ENCODE peak calls at places on chromosomes 11 and 22, in four cellular contexts. J is HCT116, Q is K562, P is SK-N-SH. D is an unnamed sample.

GRCh38 chr22:23764931-23765881 is 2.4 kb downstream of the C22orf15 start:
- DNase-seq in J (no peak), Q (no peak), P (no peak), D (no peak)

GRCh38 chr11:125627236-125627910 is 2.4 kb downstream of the CHEK1 start:
- DNase-seq in J (no peak), Q (no peak), P (no peak), D (no peak)

GRCh38 chr22:46367707-46368191 is 32.2 kb downstream of the TRMU start:
- DNase-seq in J (peak), Q (peak), P (peak), D (peak)

GRCh38 chr11:2554338-2555240 is 109.8 kb downstream of the KCNQ1 start:
- DNase-seq in J (no peak), Q (no peak), P (no peak), D (no peak)

GRCh38 chr11:111347002-111347722 is 31.9 kb downstream of the POU2AF1 start:
- DNase-seq in J (no peak), Q (no peak), P (no peak), D (no peak)

GRCh38 chr11:70913715-70914231 is 338.6 kb downstream of the SHANK2 start:
- DNase-seq in J (no peak), Q (no peak), P (no peak), D (no peak)

GRCh38 chr22:46149998-46150549 is at the start of gene PPARA:
- DNase-seq in J (peak), Q (peak), P (peak), D (peak)

GRCh38 chr11:101428918-101429317 is 154.9 kb downstream of the TRPC6 start:
- DNase-seq in J (peak), Q (no peak), P (no peak), D (no peak)

GRCh38 chr11:94788396-94788795 is 20.2 kb downstream of the AMOTL1 start:
- DNase-seq in J (no peak), Q (no peak), P (no peak), D (no peak)

DNA sequence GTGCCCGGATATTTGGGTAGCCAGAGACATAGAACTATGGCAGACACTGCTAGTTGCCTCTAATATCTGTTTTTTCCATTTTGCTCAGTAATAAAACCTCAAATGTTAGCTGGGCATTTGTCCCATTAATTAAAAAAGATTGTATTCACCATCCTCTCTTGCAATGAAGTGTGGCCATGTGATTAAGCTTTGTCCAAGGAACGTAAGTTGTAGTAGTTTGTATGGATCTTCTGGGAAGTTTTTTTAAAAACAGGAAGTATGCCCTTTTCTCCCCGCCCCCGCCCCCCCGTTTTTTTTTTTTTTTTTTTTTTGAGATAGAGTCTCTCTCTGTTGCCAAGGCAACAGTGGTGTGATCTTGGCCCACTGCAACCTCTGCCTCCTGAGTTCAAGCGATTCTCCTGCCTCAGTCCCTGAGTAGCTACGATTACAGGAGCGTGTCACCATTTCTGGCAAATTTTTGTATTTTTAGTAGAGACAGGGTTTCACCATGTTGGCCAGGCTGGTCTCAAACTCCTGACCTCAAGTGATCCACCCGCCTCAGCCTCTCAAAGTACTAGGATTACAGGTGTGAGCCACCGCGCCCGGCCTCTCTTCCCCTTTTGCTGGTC is 1.7 kb upstream of the TMEM135 start:
- DNase-seq in J (no peak), Q (peak), P (no peak), D (no peak)
- TF ChIP-seq JUND in J (no peak), Q (peak), P (no peak), D (no peak)

DNA sequence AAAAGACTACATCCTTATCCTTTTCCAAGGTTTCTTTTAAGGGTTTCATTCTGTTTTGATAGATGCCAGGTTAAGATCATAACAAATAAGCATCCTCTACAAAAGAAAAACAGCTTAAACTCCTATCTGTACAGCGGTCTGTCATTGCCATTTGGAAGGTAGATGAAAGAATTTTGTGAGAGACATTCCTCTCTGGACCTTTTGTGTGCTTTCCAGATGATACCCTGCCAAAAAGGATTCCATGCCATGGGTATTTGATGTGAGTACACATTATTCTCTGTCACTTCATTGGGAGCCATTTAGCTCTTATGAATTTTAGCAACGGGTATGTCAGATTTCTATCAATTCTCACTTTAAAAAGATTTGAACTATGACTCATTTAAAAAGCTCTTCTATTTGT is 153.7 kb downstream of the GRIA4 start:
- DNase-seq in J (no peak), Q (no peak), P (no peak), D (no peak)
- TF ChIP-seq JUND in J (no peak), Q (no peak), P (no peak), D (no peak)

GRCh38 chr11:63916837-63917684 is at the start of gene RCOR2:
- DNase-seq in J (no peak), Q (peak), P (peak), D (peak)

GRCh38 chr11:63915961-63916836 is 765 bp downstream of the RCOR2 start:
- DNase-seq in J (no peak), Q (peak), P (peak), D (peak)

GRCh38 chr11:63918576-63919171 is 1.7 kb upstream of the RCOR2 start:
- DNase-seq in J (no peak), Q (peak), P (peak), D (no peak)

GRCh38 chr11:63919267-63920125 is 2.5 kb upstream of the RCOR2 start:
- DNase-seq in J (no peak), Q (peak), P (peak), D (no peak)

GRCh38 chr11:63917685-63918523 is 940 bp upstream of the RCOR2 start:
- DNase-seq in J (peak), Q (peak), P (peak), D (peak)
- TF ChIP-seq JUND in J (no peak), Q (no peak), P (no peak), D (no peak)

DNA sequence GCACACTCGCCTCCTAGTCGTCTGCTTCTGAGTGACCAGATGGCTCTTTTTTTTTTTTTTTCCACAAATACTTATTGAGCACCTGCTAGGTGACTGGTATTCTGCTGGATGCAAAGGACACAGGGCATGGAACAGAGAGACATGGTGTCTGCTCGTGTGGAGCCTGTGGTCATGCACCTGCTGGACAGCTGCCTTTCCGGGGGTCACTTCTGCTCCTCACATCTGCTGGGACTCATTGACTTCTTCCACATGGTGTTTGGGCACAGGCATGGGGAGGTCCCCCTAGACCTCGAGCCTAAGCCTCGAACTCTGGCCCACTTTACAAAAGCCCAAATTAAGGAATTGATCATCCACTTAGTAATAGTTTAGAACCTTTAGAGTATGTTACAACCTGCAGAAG is 39.5 kb upstream of the EMID1 start:
- DNase-seq in J (no peak), Q (no peak), P (no peak), D (no peak)
- TF ChIP-seq JUND in J (no peak), Q (no peak), P (no peak), D (no peak)

GRCh38 chr11:120612363-120613263 is 101.1 kb downstream of the GRIK4 start:
- DNase-seq in J (no peak), Q (no peak), P (no peak), D (no peak)
- TF ChIP-seq JUND in J (no peak), Q (no peak), P (no peak), D (no peak)